ENCODE peak calls at places on chromosome 21, in four cellular contexts. U is OCI-LY7, Z is neural progenitor cell, M is SK-N-SH. B is an unnamed sample.

GRCh38 chr21:17146426-17146825 is 366.4 kb upstream of the CXADR start:
- DNase-seq in Z (no peak), M (no peak), U (no peak), B (no peak)

GRCh38 chr21:27572681-27573080 is 605.8 kb upstream of the ADAMTS5 start:
- DNase-seq in Z (no peak), M (no peak), U (no peak), B (no peak)

GRCh38 chr21:16125274-16125673 is 395.5 kb downstream of the USP25 start:
- DNase-seq in Z (no peak), M (peak; percentile 14), U (no peak), B (no peak)

GRCh38 chr21:29843818-29844217 is 96.0 kb downstream of the GRIK1 start:
- DNase-seq in Z (no peak), M (no peak), U (no peak), B (no peak)

GRCh38 chr21:41836166-41837015 is 42.8 kb downstream of the PRDM15 start:
- DNase-seq in U (peak; percentile 36), Z (no peak), M (no peak), B (no peak)

GRCh38 chr21:14956826-14957225 is 108.0 kb downstream of the NRIP1 start:
- DNase-seq in M (no peak), U (no peak), Z (no peak), B (no peak)

GRCh38 chr21:17989780-17990179 is 170.6 kb upstream of the C21orf91 start:
- DNase-seq in U (no peak), Z (peak; percentile 55), M (no peak), B (no peak)

GRCh38 chr21:42757422-42757821 is 104.0 kb downstream of the PDE9A start:
- DNase-seq in Z (no peak), M (no peak), U (no peak), B (no peak)

GRCh38 chr21:35423694-35424093 is 374.6 kb upstream of the RUNX1 start:
- DNase-seq in M (no peak), U (no peak), Z (no peak), B (no peak)

GRCh38 chr21:15749045-15749867 is 19.5 kb downstream of the USP25 start:
- DNase-seq in U (no peak), M (no peak), Z (no peak), B (no peak)

GRCh38 chr21:35711661-35712060 is 348.7 kb downstream of the SETD4 start:
- DNase-seq in M (no peak), U (peak; percentile 68), Z (no peak), B (peak; percentile 93)

GRCh38 chr21:25879203-25879602 is 144.4 kb downstream of the GABPA start:
- DNase-seq in Z (no peak), U (no peak), M (no peak), B (no peak)

GRCh38 chr21:19870682-19871081 is 1127.5 kb upstream of the NCAM2 start:
- DNase-seq in Z (no peak), M (no peak), U (no peak), B (no peak)

GRCh38 chr21:45103966-45104520 is 29.7 kb downstream of the ADARB1 start:
- DNase-seq in M (no peak), U (no peak), Z (no peak), B (no peak)
- H3K4me1 ChIP-seq in M (peaks cover 31% of the 10 kb centered on the region), U (peaks cover 51% of the 10 kb centered on the region), Z (peaks cover 15% of the 10 kb centered on the region), B (peaks cover 3% of the 10 kb centered on the region)

DNA sequence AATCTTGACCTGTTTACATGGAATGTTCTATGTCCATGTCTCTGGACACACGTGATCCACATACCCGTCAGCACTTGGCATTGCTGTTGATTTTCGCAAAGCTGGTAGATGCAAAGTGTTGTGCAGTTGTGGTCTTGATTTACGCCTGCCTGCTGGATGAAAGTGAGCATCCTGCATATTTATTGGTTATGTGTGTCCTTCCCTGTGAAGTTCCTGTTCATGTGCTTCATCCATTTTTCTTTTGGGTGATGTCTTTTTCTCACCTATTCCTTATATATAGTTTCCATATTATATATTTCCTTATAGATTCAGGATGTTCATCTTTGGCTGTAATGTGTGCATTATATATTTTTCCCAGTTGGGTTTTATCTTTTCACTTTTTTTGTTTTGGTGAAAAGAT is 6.5 kb downstream of the AGPAT3 start:
- DNase-seq in Z (no peak), U (no peak), M (no peak), B (no peak)
- H4K20me1 ChIP-seq in Z (peaks cover 6% of the 10 kb centered on the region), U (no peaks in the 10 kb centered on the region), M (peaks cover 21% of the 10 kb centered on the region), B (no peaks in the 10 kb centered on the region)

GRCh38 chr21:31732891-31733520 is 1.1 kb upstream of the SCAF4 start:
- DNase-seq in M (peak; percentile 52), U (peak; percentile 60), Z (peak; percentile 23), B (no peak)
- TF ChIP-seq EZH2phosphoT487 in M (no peak), U (no peak), Z (no peak), B (no peak)

DNA sequence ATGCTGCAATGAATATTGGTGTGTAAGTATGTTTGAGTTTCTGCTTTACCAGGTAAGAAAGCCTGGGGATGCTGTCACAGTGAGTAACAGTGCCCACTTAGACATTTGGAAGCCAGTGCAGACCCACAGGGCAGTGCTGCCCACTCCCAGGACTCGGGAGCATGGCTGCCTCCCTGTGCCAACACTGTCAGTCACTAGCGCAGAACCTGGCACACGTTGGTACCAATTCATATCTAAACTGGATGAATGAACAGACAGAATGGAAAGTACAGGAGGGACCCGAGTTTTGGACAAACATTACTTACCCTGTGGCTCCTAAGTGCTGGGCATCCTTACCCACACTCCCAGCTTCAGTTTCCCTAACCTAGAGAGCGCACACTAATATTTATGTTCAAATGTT is 1.6 kb upstream of the EVA1C start:
- DNase-seq in M (no peak), Z (no peak), U (no peak), B (no peak)
- H3K4me1 ChIP-seq in M (peaks cover 12% of the 10 kb centered on the region), Z (peaks cover 36% of the 10 kb centered on the region), U (no peaks in the 10 kb centered on the region), B (no peaks in the 10 kb centered on the region)

DNA sequence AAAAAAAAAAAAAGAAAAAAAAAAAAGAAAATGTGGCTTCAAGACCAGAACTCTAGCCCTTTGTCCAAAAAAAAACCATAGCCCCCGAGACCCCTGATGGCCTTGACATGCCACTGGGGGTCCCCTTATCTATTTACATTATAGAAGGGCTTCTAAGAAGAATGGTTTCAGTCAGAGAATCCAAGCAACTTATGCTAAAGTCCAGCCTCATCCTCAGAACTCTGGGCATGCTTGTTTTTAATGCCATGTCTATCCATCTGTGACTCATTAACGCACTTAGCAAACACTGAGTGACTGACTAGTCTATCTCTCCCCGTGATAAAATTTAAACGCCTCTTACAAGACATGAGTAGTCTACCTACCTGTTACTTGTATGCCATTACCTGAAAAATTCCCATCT is 29.3 kb downstream of the ERG start:
- DNase-seq in U (no peak), Z (no peak), M (no peak), B (no peak)
- H4K20me1 ChIP-seq in U (no peaks in the 10 kb centered on the region), Z (no peaks in the 10 kb centered on the region), M (no peaks in the 10 kb centered on the region), B (no peaks in the 10 kb centered on the region)

GRCh38 chr21:22263890-22264289 is 1265.7 kb downstream of the NCAM2 start:
- DNase-seq in M (no peak), Z (no peak), U (no peak), B (no peak)
- TF ChIP-seq EZH2phosphoT487 in M (no peak), Z (no peak), U (no peak), B (no peak)

B was measured in MM.1S.